ENCODE peak calls at places on chromosomes 1 and 21, in five cellular contexts. L, Y, I, U and C are unnamed samples.

GRCh38 chr21:27024316-27024715 is 57.4 kb upstream of the ADAMTS5 start:
- DNase-seq in U (no peak), I (no peak), Y (no peak), L (no peak), C (no peak)

GRCh38 chr1:2980849-2981248 is 40.4 kb upstream of the ACTRT2 start:
- DNase-seq in Y (peak), L (no peak), I (no peak), U (no peak), C (no peak)

GRCh38 chr1:151945725-151946365 is 36.5 kb upstream of the THEM4 start:
- DNase-seq in L (peak), Y (peak), I (peak), U (peak), C (no peak)

GRCh38 chr1:43376723-43377235 is 9.0 kb upstream of the ELOVL1 start:
- DNase-seq in I (no peak), Y (no peak), L (no peak), U (no peak), C (no peak)

GRCh38 chr1:184988506-184988905 is 14.2 kb upstream of the NIBAN1 start:
- DNase-seq in U (no peak), Y (no peak), I (no peak), L (no peak), C (no peak)

GRCh38 chr1:205214756-205215155 is 3.3 kb upstream of the DSTYK start:
- DNase-seq in L (no peak), Y (no peak), I (no peak), U (no peak), C (no peak)

GRCh38 chr1:24991242-24992037 is 61.4 kb upstream of the RUNX3 start:
- DNase-seq in I (no peak), L (no peak), Y (no peak), U (no peak), C (no peak)

GRCh38 chr1:233790662-233791371 is 113.7 kb upstream of the SLC35F3 start:
- DNase-seq in Y (no peak), U (peak), L (peak), I (no peak), C (no peak)

GRCh38 chr1:26858891-26859630 is 3.9 kb upstream of the SFN start:
- DNase-seq in I (no peak), L (no peak), U (no peak), Y (no peak), C (no peak)

GRCh38 chr1:107795471-107795870 is 169.5 kb downstream of the VAV3 start:
- DNase-seq in L (no peak), I (no peak), U (no peak), Y (no peak), C (no peak)

GRCh38 chr1:114092118-114092517 is 61.6 kb downstream of the SYT6 start:
- DNase-seq in I (no peak), U (no peak), Y (no peak), L (no peak), C (no peak)

GRCh38 chr1:115671176-115672062 is 29.6 kb downstream of the VANGL1 start:
- DNase-seq in Y (no peak), L (no peak), U (no peak), I (no peak), C (no peak)

GRCh38 chr1:181392133-181392532 is 91.2 kb upstream of the CACNA1E start:
- DNase-seq in Y (no peak), U (no peak), I (no peak), L (no peak), C (no peak)

GRCh38 chr1:185058886-185059285 is 13.5 kb downstream of the RNF2 start:
- DNase-seq in L (no peak), Y (no peak), I (no peak), U (no peak), C (no peak)

GRCh38 chr1:183391863-183392262 is 26.3 kb downstream of the NMNAT2 start:
- DNase-seq in U (no peak), Y (no peak), I (no peak), L (no peak), C (no peak)

GRCh38 chr1:116766616-116767469 is 12.6 kb downstream of the CD2 start:
- DNase-seq in I (no peak), Y (no peak), U (peak), L (no peak), C (no peak)

GRCh38 chr1:54861070-54861761 is 25.8 kb downstream of the DHCR24 start:
- DNase-seq in U (no peak), I (no peak), L (no peak), Y (no peak), C (no peak)

GRCh38 chr1:244075247-244075722 is 24.2 kb downstream of the ZBTB18 start:
- DNase-seq in L (peak), U (no peak), Y (no peak), I (no peak), C (no peak)

GRCh38 chr1:35544976-35545375 is 12.2 kb downstream of the KIAA0319L start:
- DNase-seq in U (no peak), I (no peak), L (no peak), Y (no peak), C (no peak)

GRCh38 chr1:179866616-179867015 is 11.0 kb downstream of the TOR1AIP2 start:
- DNase-seq in I (no peak), U (no peak), Y (no peak), L (no peak), C (no peak)

GRCh38 chr1:221025391-221026355 is 146.4 kb downstream of the HLX start:
- DNase-seq in U (no peak), L (no peak), Y (no peak), I (peak), C (no peak)

GRCh38 chr1:14259191-14259757 is 339.2 kb upstream of the KAZN start:
- DNase-seq in L (peak), U (no peak), I (peak), Y (peak), C (no peak)

GRCh38 chr1:172898866-172899265 is 151.9 kb downstream of the TNFSF18 start:
- DNase-seq in U (no peak), L (no peak), I (no peak), Y (no peak), C (no peak)

GRCh38 chr1:15627343-15627988 is 10.2 kb downstream of the DDI2 start:
- DNase-seq in I (no peak), Y (no peak), U (no peak), L (no peak), C (no peak)

GRCh38 chr21:31781737-31782136 is 49.8 kb upstream of the SCAF4 start:
- DNase-seq in U (peak), I (no peak), Y (peak), L (no peak), C (no peak)

GRCh38 chr1:53899206-53899628 is 5.2 kb downstream of the DIO1 start:
- DNase-seq in L (peak), U (no peak), I (no peak), Y (no peak), C (no peak)

GRCh38 chr1:193937308-193937707 is 750.9 kb upstream of the B3GALT2 start:
- DNase-seq in Y (no peak), L (no peak), I (no peak), U (no peak), C (no peak)

GRCh38 chr21:27244356-27244755 is 277.5 kb upstream of the ADAMTS5 start:
- DNase-seq in U (no peak), Y (no peak), I (no peak), L (no peak), C (no peak)

GRCh38 chr1:112699425-112700144 is 7.3 kb downstream of the RHOC start:
- DNase-seq in Y (no peak), U (no peak), I (no peak), L (peak), C (peak)
- TF ChIP-seq POLR2AphosphoS5 in Y (no peak), U (no peak), I (no peak), L (no peak), C (no peak)

GRCh38 chr1:177600936-177601335 is 368.9 kb downstream of the SEC16B start:
- DNase-seq in I (no peak), Y (no peak), L (peak), U (no peak), C (no peak)
- TF ChIP-seq POLR2AphosphoS5 in I (no peak), Y (no peak), L (no peak), U (no peak), C (no peak)

DNA sequence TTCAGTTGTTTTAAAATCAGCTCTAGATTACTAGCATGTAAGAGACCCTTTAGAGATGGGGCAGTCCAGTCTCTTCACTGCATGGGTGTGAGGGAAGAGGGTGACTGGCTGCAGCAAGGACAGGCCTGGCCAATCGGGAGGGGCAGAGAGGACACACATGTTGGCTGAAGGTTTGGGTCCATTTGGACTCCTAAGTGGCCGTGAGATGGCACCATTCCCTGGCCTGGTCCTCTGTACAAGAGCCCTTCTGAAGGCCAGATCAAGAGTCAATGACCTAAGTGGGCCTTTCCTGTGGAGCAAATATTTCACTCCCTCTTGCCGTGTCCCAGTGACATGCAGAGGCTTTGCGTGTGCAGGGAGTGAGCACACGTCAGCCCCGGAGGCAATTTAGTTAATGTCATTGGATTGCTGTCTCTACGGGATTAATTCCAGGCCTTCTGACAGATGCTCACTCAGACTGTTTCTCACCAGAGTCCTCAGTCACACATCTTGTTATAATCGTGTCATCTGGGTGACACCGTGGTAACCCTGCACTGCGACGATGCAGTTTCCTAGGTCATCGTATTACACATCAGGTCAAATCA is 613.0 kb downstream of the NPHP4 start:
- DNase-seq in U (no peak), L (no peak), Y (peak), I (no peak), C (no peak)
- TF ChIP-seq POLR2AphosphoS5 in U (no peak), L (no peak), Y (no peak), I (no peak), C (no peak)

DNA sequence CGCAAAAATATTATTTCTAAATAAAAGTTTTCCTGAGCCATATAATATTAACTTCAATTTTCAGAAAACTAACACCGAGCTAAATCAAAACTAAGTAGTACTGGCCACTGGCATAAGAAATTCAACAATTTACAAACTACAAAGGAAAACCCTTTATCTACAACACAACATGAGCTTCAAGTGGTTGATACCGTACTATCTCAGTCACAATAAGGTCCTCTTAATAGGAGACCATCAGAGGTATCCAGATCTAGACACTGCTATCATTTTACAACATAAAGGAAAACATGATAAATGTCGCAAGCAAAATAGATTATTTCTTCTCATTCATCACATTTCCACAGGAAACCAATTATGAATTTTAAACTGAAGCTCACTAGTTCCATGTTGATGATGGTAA is 39.5 kb downstream of the GATAD2B start:
- DNase-seq in I (no peak), L (no peak), Y (no peak), U (no peak), C (no peak)
- TF ChIP-seq POLR2AphosphoS5 in I (no peak), L (no peak), Y (no peak), U (no peak), C (no peak)

GRCh38 chr1:45510036-45510971 is 10.2 kb downstream of the MMACHC start:
- DNase-seq in Y (no peak), L (no peak), U (no peak), I (no peak), C (no peak)

GRCh38 chr1:45507893-45508292 is 7.8 kb downstream of the MMACHC start:
- DNase-seq in I (no peak), U (no peak), Y (no peak), L (no peak), C (no peak)

GRCh38 chr1:45508295-45509151 is 8.4 kb downstream of the MMACHC start:
- DNase-seq in I (no peak), L (no peak), U (no peak), Y (no peak), C (no peak)

GRCh38 chr1:45512641-45513054 is 9.0 kb downstream of the PRDX1 start:
- DNase-seq in Y (peak), L (peak), I (no peak), U (no peak), C (no peak)

DNA sequence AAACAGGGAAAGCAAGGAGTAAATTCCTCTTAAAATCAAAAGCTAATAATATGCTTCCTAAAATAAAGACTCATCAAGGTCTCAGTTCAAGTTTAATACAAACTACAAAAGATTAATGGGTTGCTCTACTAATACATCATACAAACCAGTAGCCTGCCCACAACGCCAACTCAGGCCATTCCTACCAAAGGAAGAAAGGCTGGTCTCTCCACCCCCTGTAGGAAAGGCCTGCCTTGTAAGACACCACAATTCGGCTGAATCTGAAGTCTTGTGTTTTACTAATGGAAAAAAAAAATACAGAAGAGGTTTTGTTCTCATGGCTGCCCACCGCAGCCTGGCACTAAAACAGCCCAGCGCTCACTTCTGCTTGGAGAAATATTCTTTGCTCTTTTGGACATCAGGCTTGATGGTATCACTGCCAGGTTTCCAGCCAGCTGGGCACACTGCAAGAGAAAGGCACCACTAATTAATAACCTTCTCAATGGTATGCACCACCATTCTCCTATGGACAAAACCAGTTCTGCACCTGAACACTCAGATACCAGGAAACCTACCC is 10.6 kb downstream of the PRDX1 start:
- DNase-seq in I (no peak), L (no peak), Y (peak), U (no peak), C (no peak)
- TF ChIP-seq POLR2AphosphoS5 in I (no peak), L (no peak), Y (no peak), U (no peak), C (no peak)

GRCh38 chr1:6224733-6225132 is 11.0 kb downstream of the ICMT start:
- DNase-seq in U (no peak), L (no peak), I (no peak), Y (no peak), C (no peak)
- TF ChIP-seq POLR2AphosphoS5 in U (no peak), L (no peak), I (no peak), Y (no peak), C (no peak)